ENCODE peak calls at places on chromosomes 11 and 22, in seven cellular contexts. V, T, P, C, I, Y and G are unnamed samples.

GRCh38 chr22:41812805-41813545 is 12.5 kb downstream of the CCDC134 start:
- DNase-seq in V (no peak), T (no peak), P (no peak), C (no peak), I (no peak), Y (no peak), G (no peak)

GRCh38 chr11:128549256-128549944 is 38.0 kb downstream of the ETS1 start:
- DNase-seq in V (no peak), T (peak), P (no peak), C (no peak), I (no peak), Y (peak), G (no peak)

GRCh38 chr22:44862981-44863860 is 110.8 kb downstream of the ARHGAP8 start:
- DNase-seq in V (no peak), T (no peak), P (no peak), C (no peak), I (no peak), Y (no peak), G (no peak)

GRCh38 chr22:17106785-17107546 is 14.2 kb downstream of the TMEM121B start:
- DNase-seq in V (no peak), T (no peak), P (no peak), C (no peak), I (no peak), Y (no peak), G (no peak)

GRCh38 chr11:77071077-77071476 is 4.3 kb downstream of the CAPN5 start:
- DNase-seq in V (no peak), T (no peak), P (no peak), C (no peak), I (no peak), Y (no peak), G (no peak)

GRCh38 chr11:66412110-66412509 is 8.7 kb upstream of the NPAS4 start:
- DNase-seq in V (no peak), T (no peak), P (no peak), C (no peak), I (no peak), Y (no peak), G (no peak)

GRCh38 chr11:94511932-94512781 is at the start of gene C11orf97:
- DNase-seq in V (peak), T (peak), P (peak), C (no peak), I (peak), Y (peak), G (no peak)

GRCh38 chr22:39332441-39333064 is 13.1 kb upstream of the RPL3 start:
- DNase-seq in V (no peak), T (peak), P (peak), C (no peak), I (no peak), Y (no peak), G (no peak)

GRCh38 chr11:19704213-19704612 is 8.4 kb upstream of the NAV2 start:
- DNase-seq in V (no peak), T (no peak), P (no peak), C (no peak), I (no peak), Y (no peak), G (no peak)

GRCh38 chr11:97738751-97739150 is 1282.0 kb upstream of the CNTN5 start:
- DNase-seq in V (no peak), T (no peak), P (no peak), C (no peak), I (no peak), Y (no peak), G (no peak)

GRCh38 chr22:35172452-35172851 is 84.8 kb upstream of the HMGXB4 start:
- DNase-seq in V (no peak), T (no peak), P (no peak), C (no peak), I (no peak), Y (no peak), G (no peak)

GRCh38 chr11:68335693-68336092 is 23.3 kb downstream of the LRP5 start:
- DNase-seq in V (no peak), T (no peak), P (no peak), C (no peak), I (no peak), Y (no peak), G (no peak)

GRCh38 chr11:2202071-2202899 is 30.7 kb upstream of the TH start:
- DNase-seq in V (no peak), T (peak), P (peak), C (no peak), I (no peak), Y (no peak), G (no peak)

GRCh38 chr22:35883028-35883620 is 145.5 kb downstream of the RBFOX2 start:
- DNase-seq in V (peak), T (no peak), P (no peak), C (peak), I (no peak), Y (peak), G (no peak)

GRCh38 chr11:111795333-111795985 is 29.3 kb upstream of the PPP2R1B start:
- DNase-seq in V (peak), T (no peak), P (no peak), C (no peak), I (no peak), Y (no peak), G (no peak)

GRCh38 chr11:128052912-128053641 is 534.3 kb downstream of the ETS1 start:
- DNase-seq in V (peak), T (no peak), P (no peak), C (no peak), I (no peak), Y (no peak), G (no peak)

GRCh38 chr11:22711212-22711770 is 44.9 kb downstream of the GAS2 start:
- DNase-seq in V (no peak), T (peak), P (no peak), C (no peak), I (no peak), Y (no peak), G (no peak)

GRCh38 chr11:104907521-104908185 is 9.4 kb upstream of the CASP12 start:
- DNase-seq in V (peak), T (no peak), P (no peak), C (no peak), I (no peak), Y (no peak), G (no peak)

GRCh38 chr22:46077669-46078099 is 72.6 kb upstream of the PPARA start:
- DNase-seq in V (no peak), T (peak), P (peak), C (no peak), I (no peak), Y (peak), G (no peak)

GRCh38 chr11:6232899-6233298 is 1.5 kb downstream of the FHIP1B start:
- DNase-seq in V (no peak), T (no peak), P (no peak), C (no peak), I (no peak), Y (no peak), G (no peak)

GRCh38 chr22:41290262-41291221 is 4.6 kb upstream of the RANGAP1 start:
- DNase-seq in V (peak), T (peak), P (no peak), C (peak), I (no peak), Y (no peak), G (no peak)

GRCh38 chr11:12182650-12183511 is 72.5 kb downstream of the MICAL2 start:
- DNase-seq in V (peak), T (no peak), P (no peak), C (peak), I (no peak), Y (peak), G (peak)

GRCh38 chr11:46347637-46348311 is 511 bp downstream of the DGKZ start:
- DNase-seq in V (no peak), T (peak), P (no peak), C (no peak), I (no peak), Y (no peak), G (no peak)

GRCh38 chr22:29306830-29307657 is 594 bp downstream of the GAS2L1 start:
- DNase-seq in V (peak), T (peak), P (peak), C (peak), I (peak), Y (peak), G (peak)

GRCh38 chr11:122248130-122248529 is 132.1 kb upstream of the BLID start:
- DNase-seq in V (no peak), T (peak), P (no peak), C (no peak), I (no peak), Y (no peak), G (no peak)

GRCh38 chr22:37197451-37198289 is 9.6 kb upstream of the C1QTNF6 start:
- DNase-seq in V (peak), T (peak), P (peak), C (peak), I (no peak), Y (peak), G (peak)

GRCh38 chr11:62223095-62223494 is 14.6 kb downstream of the SCGB2A1 start:
- DNase-seq in V (no peak), T (no peak), P (no peak), C (peak), I (no peak), Y (no peak), G (no peak)

GRCh38 chr22:17258015-17258827 is 39.0 kb upstream of the ADA2 start:
- DNase-seq in V (no peak), T (peak), P (peak), C (no peak), I (peak), Y (peak), G (peak)

GRCh38 chr11:129705341-129705740 is 110.3 kb upstream of the TMEM45B start:
- DNase-seq in V (no peak), T (no peak), P (peak), C (no peak), I (no peak), Y (no peak), G (no peak)

GRCh38 chr11:73983764-73984543 is 1.3 kb upstream of the UCP2 start:
- DNase-seq in V (no peak), T (no peak), P (no peak), C (no peak), I (no peak), Y (no peak), G (no peak)

GRCh38 chr11:107928767-107929507 is 689 bp downstream of the RAB39A start:
- DNase-seq in V (no peak), T (no peak), P (no peak), C (peak), I (no peak), Y (no peak), G (no peak)

GRCh38 chr11:100445231-100445735 is 241.8 kb upstream of the ARHGAP42 start:
- DNase-seq in V (no peak), T (peak), P (peak), C (no peak), I (no peak), Y (no peak), G (no peak)

GRCh38 chr11:102849319-102849718 is 5.9 kb upstream of the MMP3 start:
- DNase-seq in V (peak), T (no peak), P (no peak), C (no peak), I (no peak), Y (no peak), G (no peak)

GRCh38 chr11:30635401-30635989 is 49.3 kb upstream of the MPPED2 start:
- DNase-seq in V (peak), T (no peak), P (no peak), C (no peak), I (no peak), Y (no peak), G (no peak)

GRCh38 chr11:134482128-134482527 is 70.1 kb upstream of the B3GAT1 start:
- DNase-seq in V (no peak), T (no peak), P (no peak), C (no peak), I (no peak), Y (no peak), G (no peak)
- TF ChIP-seq POLR2A in V (no peak), T (no peak), P (no peak), C (no peak), I (no peak), Y (no peak), G (no peak)

GRCh38 chr11:63321723-63322122 is 47.9 kb upstream of the SLC22A9 start:
- DNase-seq in V (no peak), T (no peak), P (no peak), C (no peak), I (no peak), Y (no peak), G (no peak)
- TF ChIP-seq POLR2A in V (no peak), T (no peak), P (no peak), C (no peak), I (no peak), Y (no peak), G (no peak)

GRCh38 chr11:59142530-59143507 is at the start of gene FAM111A:
- DNase-seq in V (peak), T (peak), P (peak), C (peak), I (peak), Y (peak), G (peak)
- TF ChIP-seq POLR2A in V (no peak), T (peak), P (no peak), C (peak), I (peak), Y (no peak), G (peak)

DNA sequence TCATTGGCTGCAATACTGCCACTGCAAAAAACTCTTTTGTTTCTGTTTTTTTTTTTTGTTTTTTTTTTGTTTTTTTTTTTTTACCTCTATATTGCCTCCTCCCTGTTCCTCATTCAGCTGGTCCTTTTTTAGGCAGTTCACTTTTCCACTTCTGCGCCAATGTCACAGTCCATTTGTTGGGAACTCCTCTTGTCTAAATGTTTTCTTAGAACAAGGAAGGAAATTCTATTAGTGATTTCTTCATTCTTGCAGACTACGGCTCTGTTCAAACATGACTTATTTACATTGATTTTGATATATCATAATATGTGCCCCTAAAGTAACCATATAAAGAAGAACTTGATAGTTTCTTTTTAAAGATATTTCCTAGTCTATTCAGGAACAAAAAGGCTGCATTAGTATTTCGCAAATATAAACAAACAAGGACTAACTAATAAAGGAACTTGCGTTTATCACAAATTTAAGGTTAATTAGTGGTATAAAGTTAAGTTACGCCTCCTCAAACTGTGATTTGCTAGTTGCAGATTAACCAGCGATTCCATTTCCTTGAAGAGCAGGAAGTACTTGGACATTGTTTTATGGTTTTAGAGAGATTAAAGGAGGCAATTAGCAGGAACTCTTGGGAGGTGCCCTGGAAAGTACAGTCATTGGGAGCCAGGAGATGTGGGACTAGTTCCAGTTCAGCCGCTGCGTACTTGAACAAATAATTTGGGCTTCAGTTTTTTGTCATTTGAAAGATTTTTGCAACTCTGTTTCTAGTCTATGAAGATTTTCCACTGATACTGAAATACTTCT is 3.1 kb downstream of the FAM118B start:
- DNase-seq in V (no peak), T (no peak), P (peak), C (peak), I (no peak), Y (no peak), G (no peak)
- TF ChIP-seq POLR2A in V (no peak), T (no peak), P (no peak), C (no peak), I (no peak), Y (no peak), G (no peak)

GRCh38 chr11:44564653-44565007 is 833 bp upstream of the CD82 start:
- DNase-seq in V (peak), T (peak), P (peak), C (no peak), I (no peak), Y (no peak), G (peak)

GRCh38 chr11:44565746-44566558 is 489 bp downstream of the CD82 start:
- DNase-seq in V (no peak), T (no peak), P (no peak), C (no peak), I (no peak), Y (no peak), G (no peak)

GRCh38 chr11:44566559-44566949 is 1.1 kb downstream of the CD82 start:
- DNase-seq in V (no peak), T (no peak), P (no peak), C (no peak), I (no peak), Y (no peak), G (no peak)

GRCh38 chr11:44564198-44564597 is 1.3 kb upstream of the CD82 start:
- DNase-seq in V (peak), T (peak), P (peak), C (no peak), I (no peak), Y (peak), G (no peak)

GRCh38 chr11:44565008-44565745 is at the start of gene CD82:
- DNase-seq in V (peak), T (peak), P (peak), C (peak), I (peak), Y (peak), G (peak)
- TF ChIP-seq POLR2A in V (peak), T (peak), P (no peak), C (peak), I (peak), Y (peak), G (peak)

DNA sequence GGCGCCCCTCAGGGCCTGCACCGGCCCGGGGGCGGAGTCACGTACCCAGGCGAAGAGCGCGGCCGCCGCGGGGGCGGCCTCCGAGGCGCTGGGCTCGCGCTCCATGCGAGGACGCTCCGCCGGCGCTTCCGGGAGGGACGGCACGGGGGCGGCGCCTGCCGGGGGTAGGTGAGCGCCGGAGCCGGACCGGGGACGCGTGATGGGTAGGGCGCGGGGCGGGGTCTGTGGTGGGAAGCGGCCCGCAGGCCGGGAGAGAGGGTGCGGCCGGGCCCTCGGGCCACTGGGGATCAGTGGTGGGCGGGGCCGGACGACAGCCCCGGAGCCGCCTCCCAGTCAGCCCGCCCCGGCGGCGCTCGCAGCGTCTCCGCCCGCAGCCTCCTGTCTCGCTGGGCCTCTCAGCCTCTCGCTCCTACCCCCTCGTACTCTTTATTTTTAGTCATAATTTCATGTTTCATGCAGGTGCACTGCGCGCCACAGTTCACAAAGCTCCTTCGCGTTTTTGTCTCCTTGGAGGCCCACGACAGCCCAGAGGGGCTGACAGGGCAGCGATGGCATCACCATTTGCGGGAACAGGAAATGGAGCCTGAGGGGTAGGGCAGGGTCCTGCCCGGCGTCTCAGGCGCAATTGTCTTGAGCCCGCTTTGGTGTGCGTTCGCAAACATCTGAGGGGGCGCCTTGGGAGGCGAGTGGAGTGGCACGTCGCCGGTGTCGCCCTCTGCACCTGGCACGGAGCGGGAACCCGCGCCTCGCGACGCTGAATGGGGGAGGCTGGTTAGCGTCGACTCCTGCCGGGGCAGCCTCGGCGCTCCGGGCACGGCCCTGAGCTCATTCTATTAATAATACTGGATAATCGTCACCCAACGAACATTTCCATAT is at the start of gene SERGEF:
- DNase-seq in V (peak), T (peak), P (peak), C (peak), I (peak), Y (peak), G (peak)
- TF ChIP-seq POLR2A in V (no peak), T (peak), P (no peak), C (peak), I (peak), Y (no peak), G (peak)

GRCh38 chr11:64341429-64341828 is 1.4 kb downstream of the CCDC88B start:
- DNase-seq in V (no peak), T (no peak), P (no peak), C (no peak), I (no peak), Y (no peak), G (no peak)

GRCh38 chr11:64341851-64342791 is 2.1 kb downstream of the CCDC88B start:
- DNase-seq in V (peak), T (peak), P (peak), C (peak), I (peak), Y (peak), G (peak)

GRCh38 chr11:64339319-64339718 is 685 bp upstream of the CCDC88B start:
- DNase-seq in V (no peak), T (no peak), P (no peak), C (no peak), I (no peak), Y (no peak), G (no peak)

GRCh38 chr11:64339754-64340408 is at the start of gene CCDC88B:
- DNase-seq in V (no peak), T (peak), P (peak), C (no peak), I (peak), Y (no peak), G (no peak)

GRCh38 chr11:64340671-64341335 is 799 bp downstream of the CCDC88B start:
- DNase-seq in V (no peak), T (peak), P (peak), C (no peak), I (peak), Y (no peak), G (no peak)
- TF ChIP-seq POLR2A in V (no peak), T (no peak), P (no peak), C (no peak), I (no peak), Y (no peak), G (no peak)

GRCh38 chr11:10911907-10912306 is 54.1 kb upstream of the ZBED5 start:
- DNase-seq in V (no peak), T (no peak), P (no peak), C (no peak), I (no peak), Y (no peak), G (no peak)
- TF ChIP-seq POLR2A in V (no peak), T (no peak), P (no peak), C (no peak), I (no peak), Y (no peak), G (no peak)

GRCh38 chr11:865512-866430 is 23.1 kb downstream of the TSPAN4 start:
- DNase-seq in V (no peak), T (no peak), P (no peak), C (no peak), I (no peak), Y (no peak), G (no peak)
- TF ChIP-seq POLR2A in V (no peak), T (no peak), P (no peak), C (no peak), I (no peak), Y (no peak), G (no peak)

DNA sequence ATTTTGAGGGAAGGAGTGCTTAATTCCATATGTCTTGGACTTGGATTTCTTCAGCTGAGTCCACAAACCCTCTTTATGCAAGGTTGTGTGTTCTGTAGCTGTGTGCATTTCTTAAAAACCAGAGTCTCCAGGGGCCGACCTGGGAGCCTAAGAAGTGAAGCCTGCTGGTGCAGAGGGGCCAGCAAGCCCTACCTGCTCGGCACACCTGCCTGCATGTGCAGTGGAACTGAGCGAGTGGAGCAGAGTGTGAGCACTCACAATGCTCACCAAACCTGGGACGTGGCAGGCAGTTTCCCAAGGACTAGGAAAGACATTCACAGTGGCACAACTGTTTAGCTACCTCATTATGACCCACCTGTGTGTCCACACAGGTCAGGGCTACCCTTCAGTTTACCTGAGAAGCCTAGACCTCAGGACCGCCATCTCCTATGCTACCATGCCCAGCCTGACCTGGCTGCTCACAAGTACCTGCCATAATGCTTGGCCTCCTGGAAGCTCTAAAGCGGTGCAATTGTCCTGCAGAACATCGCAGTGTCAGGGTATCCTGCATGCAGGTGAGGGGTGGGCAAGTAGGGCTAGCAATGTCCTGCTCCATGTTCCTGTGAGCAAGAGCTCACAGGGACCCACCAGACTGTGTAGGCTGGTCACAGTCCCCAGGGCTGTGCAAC is 3.8 kb downstream of the C22orf39 start:
- DNase-seq in V (no peak), T (no peak), P (no peak), C (no peak), I (no peak), Y (no peak), G (no peak)
- TF ChIP-seq POLR2A in V (no peak), T (no peak), P (no peak), C (no peak), I (no peak), Y (no peak), G (no peak)